ENCODE peak calls at places on chromosomes 3 and 15, in nine cellular contexts. I is heart right ventricle; B is GM23338; W is T follicular helper cell; S is A172; R is CD8-positive, alpha-beta T cell; J is WTC11; C is NCI-H187 treated with DMSO at 0.1 percent for 48 hours; T is NB4. F is an unnamed sample.

GRCh38 chr15:62112616-62113593 is 46.1 kb downstream of the C2CD4A start:
- DNase-seq in C (no peak), I (no peak), S (peak), T (no peak), W (no peak), R (no peak), J (no peak), B (no peak), F (no peak)

GRCh38 chr15:83178387-83178786 is 29.2 kb downstream of the HDGFL3 start:
- DNase-seq in I (no peak), S (no peak), W (no peak), B (no peak), T (no peak), C (no peak), R (no peak), J (no peak), F (no peak)

GRCh38 chr15:61828860-61829513 is 231.3 kb downstream of the VPS13C start:
- DNase-seq in I (no peak), S (no peak), T (no peak), J (no peak), R (no peak), C (no peak), W (no peak), B (no peak), F (no peak)

GRCh38 chr3:129413687-129414506 is 14.5 kb downstream of the EFCAB12 start:
- DNase-seq in W (no peak), J (no peak), B (no peak), R (no peak), I (no peak), T (no peak), S (peak), C (no peak), F (no peak)

GRCh38 chr3:186093271-186093900 is 15.5 kb downstream of the ETV5 start:
- DNase-seq in J (no peak), W (no peak), R (no peak), B (peak), T (peak), I (no peak), S (no peak), C (no peak), F (no peak)

GRCh38 chr15:66252411-66253295 is 897 bp downstream of the MEGF11 start:
- DNase-seq in B (peak), C (no peak), S (peak), I (peak), W (peak), J (peak), T (peak), R (peak), F (peak)

GRCh38 chr3:99817047-99817436 is 620 bp upstream of the CMSS1 start:
- DNase-seq in S (no peak), B (peak), J (no peak), I (no peak), W (no peak), C (no peak), R (no peak), T (no peak), F (peak)

GRCh38 chr3:48407542-48408099 is 22.3 kb downstream of the PLXNB1 start:
- DNase-seq in W (no peak), I (no peak), T (no peak), B (no peak), C (no peak), R (peak), S (no peak), J (no peak), F (no peak)

GRCh38 chr15:90001062-90001682 is at the start of gene ZNF710:
- DNase-seq in T (peak), I (peak), R (peak), S (peak), B (peak), J (peak), W (no peak), C (no peak), F (peak)

GRCh38 chr15:96171271-96171739 is 159.2 kb upstream of the NR2F2 start:
- DNase-seq in J (no peak), B (peak), W (no peak), I (no peak), C (no peak), T (no peak), S (no peak), R (no peak), F (no peak)

GRCh38 chr3:78604328-78604727 is 1163.5 kb downstream of the ROBO1 start:
- DNase-seq in C (no peak), W (no peak), S (peak), R (no peak), B (no peak), I (no peak), J (no peak), T (no peak), F (no peak)

GRCh38 chr15:45378913-45379262 is 544 bp upstream of the GATM start:
- DNase-seq in W (no peak), C (no peak), S (no peak), I (no peak), T (no peak), R (no peak), B (peak), J (no peak), F (no peak)

GRCh38 chr15:96066852-96067490 is 263.5 kb upstream of the NR2F2 start:
- DNase-seq in R (no peak), J (no peak), W (no peak), I (no peak), S (no peak), C (no peak), B (no peak), T (peak), F (no peak)

GRCh38 chr3:130395331-130395730 is 49.9 kb downstream of the COL6A5 start:
- DNase-seq in I (no peak), R (no peak), S (no peak), W (no peak), B (no peak), J (no peak), C (no peak), T (no peak), F (no peak)

GRCh38 chr3:72974956-72975355 is 21.7 kb upstream of the PPP4R2 start:
- DNase-seq in T (no peak), B (no peak), W (no peak), C (no peak), J (no peak), I (no peak), S (no peak), R (no peak), F (peak)

GRCh38 chr3:127848131-127849129 is 26.1 kb upstream of the MGLL start:
- DNase-seq in I (no peak), B (peak), T (no peak), R (no peak), J (no peak), W (no peak), C (no peak), S (no peak), F (no peak)

F was measured in stimulated activated CD8-positive, alpha-beta memory T cell treated with anti-CD3 and anti-CD28 coated beads, Interleukin-4, amount 100 ng/mL, for 48 hours.